ENCODE peak calls at places on chromosomes 2 and 18, in ten cellular contexts. G, K, L, S, C, E, Z, H, D and B are unnamed samples.

GRCh38 chr2:36371963-36372391 is 16.4 kb downstream of the CRIM1 start:
- DNase-seq in G (no peak), K (peak), L (peak), S (peak), C (peak), E (no peak), Z (no peak), H (no peak), D (peak), B (no peak)

GRCh38 chr2:32068-32467 is 14.2 kb downstream of the FAM110C start:
- DNase-seq in G (no peak), K (no peak), L (no peak), S (no peak), C (no peak), E (no peak), Z (no peak), H (no peak), D (no peak), B (no peak)

GRCh38 chr18:12944724-12945123 is 3.1 kb upstream of the SEH1L start:
- DNase-seq in G (no peak), K (no peak), L (no peak), S (peak), C (no peak), E (no peak), Z (no peak), H (no peak), D (no peak), B (no peak)

GRCh38 chr2:59076079-59076619 is 835.0 kb upstream of the FANCL start:
- DNase-seq in G (no peak), K (no peak), L (no peak), S (no peak), C (no peak), E (no peak), Z (no peak), H (no peak), D (no peak), B (no peak)

GRCh38 chr2:230793573-230794359 is 71.0 kb upstream of the ITM2C start:
- DNase-seq in G (no peak), K (peak), L (peak), S (peak), C (peak), E (no peak), Z (peak), H (no peak), D (peak), B (no peak)

GRCh38 chr2:29323301-29323700 is 208.1 kb downstream of the CLIP4 start:
- DNase-seq in G (no peak), K (no peak), L (no peak), S (no peak), C (no peak), E (no peak), Z (no peak), H (no peak), D (no peak), B (no peak)

GRCh38 chr2:76193098-76193497 is 482.4 kb upstream of the GCFC2 start:
- DNase-seq in G (no peak), K (no peak), L (no peak), S (no peak), C (no peak), E (no peak), Z (no peak), H (no peak), D (no peak), B (no peak)

GRCh38 chr18:74303936-74304335 is 11.7 kb upstream of the C18orf63 start:
- DNase-seq in G (no peak), K (no peak), L (no peak), S (no peak), C (no peak), E (no peak), Z (no peak), H (no peak), D (peak), B (no peak)

GRCh38 chr18:79567481-79568147 is 112.0 kb upstream of the CTDP1 start:
- DNase-seq in G (no peak), K (peak), L (peak), S (peak), C (peak), E (peak), Z (no peak), H (no peak), D (peak), B (no peak)

GRCh38 chr2:200786423-200786822 is 25.3 kb upstream of the BZW1 start:
- DNase-seq in G (no peak), K (no peak), L (peak), S (peak), C (no peak), E (no peak), Z (no peak), H (no peak), D (peak), B (no peak)

GRCh38 chr2:156434461-156435291 is 1.5 kb upstream of the GPD2 start:
- DNase-seq in G (no peak), K (no peak), L (no peak), S (peak), C (no peak), E (no peak), Z (no peak), H (no peak), D (peak), B (no peak)

GRCh38 chr18:35776481-35776880 is 194.9 kb downstream of the GALNT1 start:
- DNase-seq in G (no peak), K (no peak), L (no peak), S (no peak), C (no peak), E (no peak), Z (no peak), H (no peak), D (no peak), B (no peak)

GRCh38 chr2:212709287-212709686 is 170.7 kb upstream of the ERBB4 start:
- DNase-seq in G (no peak), K (no peak), L (no peak), S (no peak), C (no peak), E (no peak), Z (no peak), H (no peak), D (peak), B (no peak)

GRCh38 chr2:100563407-100564247 is 834 bp downstream of the PDCL3 start:
- DNase-seq in G (no peak), K (no peak), L (no peak), S (no peak), C (no peak), E (peak), Z (no peak), H (no peak), D (no peak), B (no peak)

GRCh38 chr2:105186967-105187498 is 54.5 kb upstream of the GPR45 start:
- DNase-seq in G (no peak), K (no peak), L (no peak), S (no peak), C (no peak), E (no peak), Z (no peak), H (no peak), D (no peak), B (no peak)

GRCh38 chr2:121135168-121135853 is 149.7 kb downstream of the TFCP2L1 start:
- DNase-seq in G (no peak), K (no peak), L (no peak), S (peak), C (no peak), E (no peak), Z (no peak), H (no peak), D (no peak), B (no peak)

GRCh38 chr2:128535928-128536327 is 217.3 kb upstream of the HS6ST1 start:
- DNase-seq in G (no peak), K (peak), L (peak), S (peak), C (peak), E (no peak), Z (no peak), H (no peak), D (peak), B (no peak)

GRCh38 chr2:2694751-2695150 is 363.7 kb upstream of the MYT1L start:
- DNase-seq in G (no peak), K (no peak), L (no peak), S (no peak), C (no peak), E (no peak), Z (no peak), H (no peak), D (no peak), B (no peak)

GRCh38 chr18:22109535-22109934 is 59.9 kb upstream of the GATA6 start:
- DNase-seq in G (no peak), K (no peak), L (no peak), S (no peak), C (no peak), E (no peak), Z (no peak), H (no peak), D (no peak), B (no peak)

GRCh38 chr18:74286106-74286856 is 5.5 kb downstream of the CYB5A start:
- DNase-seq in G (no peak), K (no peak), L (no peak), S (peak), C (no peak), E (no peak), Z (no peak), H (no peak), D (peak), B (no peak)

GRCh38 chr2:238978507-238978906 is 130.6 kb downstream of the TWIST2 start:
- DNase-seq in G (no peak), K (no peak), L (no peak), S (no peak), C (no peak), E (no peak), Z (no peak), H (no peak), D (no peak), B (no peak)

GRCh38 chr2:107303964-107304363 is 418.0 kb upstream of the ST6GAL2 start:
- DNase-seq in G (no peak), K (no peak), L (no peak), S (peak), C (no peak), E (no peak), Z (no peak), H (peak), D (no peak), B (no peak)

GRCh38 chr18:74488354-74488753 is 7.8 kb upstream of the CNDP2 start:
- DNase-seq in G (no peak), K (no peak), L (no peak), S (no peak), C (no peak), E (no peak), Z (no peak), H (no peak), D (no peak), B (no peak)

GRCh38 chr2:207561386-207562080 is 31.8 kb downstream of the CREB1 start:
- DNase-seq in G (no peak), K (no peak), L (no peak), S (no peak), C (no peak), E (no peak), Z (no peak), H (no peak), D (peak), B (no peak)

GRCh38 chr2:174333502-174334277 is 1.1 kb upstream of the SP9 start:
- DNase-seq in G (no peak), K (no peak), L (no peak), S (no peak), C (no peak), E (peak), Z (no peak), H (no peak), D (no peak), B (no peak)

GRCh38 chr2:195636890-195637289 is 20.1 kb upstream of the SLC39A10 start:
- DNase-seq in G (no peak), K (no peak), L (no peak), S (no peak), C (no peak), E (no peak), Z (no peak), H (no peak), D (peak), B (no peak)

GRCh38 chr2:141611981-141612380 is 518.8 kb downstream of the LRP1B start:
- DNase-seq in G (no peak), K (peak), L (peak), S (peak), C (no peak), E (no peak), Z (no peak), H (no peak), D (peak), B (no peak)

GRCh38 chr2:100821255-100821912 is 1.4 kb downstream of the NPAS2 start:
- DNase-seq in G (no peak), K (no peak), L (no peak), S (peak), C (no peak), E (no peak), Z (no peak), H (no peak), D (no peak), B (no peak)

GRCh38 chr2:128277961-128278681 is 40.5 kb downstream of the HS6ST1 start:
- DNase-seq in G (peak), K (no peak), L (no peak), S (no peak), C (no peak), E (no peak), Z (no peak), H (no peak), D (no peak), B (no peak)

GRCh38 chr2:220664272-220665107 is 907.6 kb downstream of the EPHA4 start:
- DNase-seq in G (no peak), K (peak), L (peak), S (peak), C (no peak), E (no peak), Z (no peak), H (no peak), D (peak), B (no peak)

GRCh38 chr2:52658598-52658997 is 1109.0 kb upstream of the CHAC2 start:
- DNase-seq in G (no peak), K (peak), L (no peak), S (peak), C (peak), E (no peak), Z (no peak), H (no peak), D (peak), B (no peak)

DNA sequence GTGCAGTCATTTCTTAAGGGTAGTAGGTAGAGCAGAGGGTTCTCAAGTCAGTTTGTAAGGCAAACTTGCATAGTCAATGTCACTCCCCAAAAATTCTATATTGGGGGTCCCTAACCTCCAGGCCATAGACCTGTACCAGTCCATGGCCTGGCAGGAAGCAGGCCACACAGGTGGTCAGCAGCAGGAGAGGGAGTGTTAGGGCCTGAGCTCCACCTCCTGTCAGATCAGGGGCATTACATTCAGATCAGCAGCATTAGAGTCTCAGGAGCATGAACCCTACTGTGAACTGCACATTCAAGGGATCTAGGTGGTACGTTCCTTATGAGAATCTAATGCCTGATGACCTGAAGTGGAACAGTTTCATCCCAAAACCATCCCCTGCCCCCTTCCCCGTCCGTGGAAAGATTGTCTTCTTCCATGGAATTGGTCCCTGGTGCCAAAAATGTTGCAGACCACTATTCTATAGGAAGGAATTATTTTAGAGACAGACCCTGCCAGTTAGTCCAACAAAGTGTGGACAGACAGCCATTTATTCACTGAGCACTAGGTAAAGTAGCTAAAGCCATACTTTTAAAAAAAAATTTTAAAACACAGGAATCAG is 6.7 kb downstream of the COA5 start:
- DNase-seq in G (no peak), K (no peak), L (no peak), S (peak), C (no peak), E (peak), Z (peak), H (peak), D (peak), B (no peak)
- TF ChIP-seq CTCF in G (no peak), K (peak), L (peak), S (peak), C (peak), E (peak), Z (peak), H (peak), D (peak), B (peak)

DNA sequence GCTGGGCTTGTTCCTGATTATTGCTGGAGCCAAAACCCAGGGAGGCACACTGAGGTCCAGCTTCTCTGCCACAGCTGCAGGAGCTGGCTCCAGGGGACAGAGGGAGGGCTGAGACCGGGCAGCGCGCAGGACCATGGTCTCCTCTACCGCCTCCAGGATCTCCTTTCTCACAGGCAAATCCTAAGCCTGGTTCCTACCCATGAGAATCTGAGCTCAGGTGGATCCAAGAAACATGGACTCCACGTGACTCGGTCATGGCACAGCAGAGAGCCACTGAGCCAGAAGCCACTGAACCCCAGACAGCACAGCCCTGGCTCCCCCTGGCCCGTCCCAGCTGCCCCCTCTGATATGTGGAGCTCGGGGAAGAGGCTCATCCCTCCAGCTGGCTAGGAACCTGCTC is 653.4 kb upstream of the ID2 start:
- DNase-seq in G (no peak), K (no peak), L (no peak), S (no peak), C (no peak), E (no peak), Z (no peak), H (no peak), D (no peak), B (no peak)
- TF ChIP-seq CTCF in G (no peak), K (no peak), L (no peak), S (no peak), C (no peak), E (no peak), Z (no peak), H (no peak), D (no peak), B (no peak)

DNA sequence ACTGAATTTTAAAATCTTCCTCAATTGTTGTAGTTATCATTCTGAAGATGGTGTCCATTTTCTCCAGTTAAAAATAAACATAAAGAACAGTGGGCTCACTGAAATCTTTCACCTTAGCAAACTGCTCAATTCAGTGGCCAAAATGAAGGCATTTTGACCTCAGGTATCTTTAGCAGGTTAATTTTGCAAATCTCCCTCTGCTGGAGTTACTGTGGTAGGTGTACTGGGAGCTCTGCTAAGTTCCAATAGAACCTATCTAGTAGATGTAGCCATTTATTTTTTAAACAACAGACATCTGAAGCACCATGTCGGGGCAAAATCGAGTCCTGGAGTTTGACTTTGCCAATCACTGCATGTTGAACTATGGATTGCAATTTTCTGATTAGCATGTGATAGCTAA is 177.1 kb downstream of the IRS1 start:
- DNase-seq in G (no peak), K (no peak), L (no peak), S (peak), C (no peak), E (no peak), Z (no peak), H (no peak), D (no peak), B (no peak)
- TF ChIP-seq CTCF in G (no peak), K (peak), L (no peak), S (peak), C (no peak), E (no peak), Z (peak), H (no peak), D (no peak), B (peak)

GRCh38 chr18:46418657-46419260 is 238.3 kb downstream of the LOXHD1 start:
- DNase-seq in G (no peak), K (no peak), L (no peak), S (no peak), C (no peak), E (no peak), Z (no peak), H (no peak), D (no peak), B (no peak)
- TF ChIP-seq CTCF in G (no peak), K (no peak), L (no peak), S (no peak), C (no peak), E (no peak), Z (no peak), H (no peak), D (no peak), B (no peak)

GRCh38 chr2:65320042-65320711 is 92.5 kb downstream of the ACTR2 start:
- DNase-seq in G (no peak), K (peak), L (peak), S (peak), C (peak), E (no peak), Z (peak), H (no peak), D (peak), B (no peak)
- TF ChIP-seq CTCF in G (no peak), K (peak), L (peak), S (peak), C (peak), E (no peak), Z (peak), H (peak), D (peak), B (peak)

DNA sequence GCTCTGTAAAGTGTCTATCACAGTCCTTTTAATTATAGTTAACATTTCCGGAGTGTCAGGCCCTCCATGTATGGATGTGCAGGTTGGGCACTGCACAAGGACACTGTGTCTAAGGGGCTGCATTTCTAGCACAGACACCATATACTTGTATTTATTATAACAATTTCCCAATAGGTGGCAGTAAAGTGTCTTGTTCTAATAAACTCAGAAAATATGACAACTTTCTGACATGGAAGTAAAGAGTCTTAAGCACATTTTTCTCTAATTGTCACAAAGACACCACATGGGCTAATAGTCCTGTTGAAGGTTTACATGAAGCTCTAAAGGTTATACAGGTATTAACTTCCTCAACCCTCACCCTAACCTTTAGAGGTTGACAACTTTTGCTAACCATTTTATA is 156.6 kb downstream of the DYSF start:
- DNase-seq in G (no peak), K (no peak), L (no peak), S (peak), C (peak), E (no peak), Z (no peak), H (peak), D (peak), B (no peak)
- TF ChIP-seq CTCF in G (no peak), K (peak), L (no peak), S (peak), C (peak), E (no peak), Z (peak), H (peak), D (peak), B (no peak)

GRCh38 chr18:67845035-67845434 is 328.5 kb upstream of the DSEL start:
- DNase-seq in G (no peak), K (no peak), L (no peak), S (peak), C (no peak), E (no peak), Z (no peak), H (no peak), D (no peak), B (no peak)
- TF ChIP-seq CTCF in G (no peak), K (no peak), L (no peak), S (peak), C (no peak), E (no peak), Z (no peak), H (no peak), D (no peak), B (no peak)

GRCh38 chr2:10792660-10793400 is 19.8 kb downstream of the PDIA6 start:
- DNase-seq in G (no peak), K (no peak), L (no peak), S (no peak), C (no peak), E (no peak), Z (no peak), H (no peak), D (no peak), B (no peak)
- TF ChIP-seq CTCF in G (no peak), K (no peak), L (no peak), S (no peak), C (no peak), E (no peak), Z (no peak), H (peak), D (no peak), B (no peak)

DNA sequence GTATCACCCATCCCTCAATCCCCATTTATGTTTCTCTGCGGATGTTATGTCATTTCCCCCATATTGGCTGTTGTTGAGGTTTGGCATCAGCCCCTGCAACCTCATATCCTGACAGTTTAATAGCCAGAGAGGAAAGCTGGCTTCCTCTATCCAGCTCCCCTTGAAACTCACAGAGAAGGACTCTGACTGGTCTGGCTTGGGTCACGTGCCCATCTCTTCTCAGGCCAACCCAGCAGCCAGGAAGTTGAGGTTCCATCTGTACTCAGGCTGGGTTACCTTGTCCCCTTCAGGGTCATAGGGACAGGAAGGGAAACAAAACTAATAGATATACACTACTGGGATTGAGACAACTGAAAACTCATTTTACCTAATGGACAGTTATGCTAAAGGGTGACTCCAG is 148.0 kb upstream of the SLC14A2 start:
- DNase-seq in G (no peak), K (no peak), L (no peak), S (no peak), C (no peak), E (no peak), Z (no peak), H (no peak), D (no peak), B (no peak)
- TF ChIP-seq CTCF in G (no peak), K (no peak), L (no peak), S (no peak), C (no peak), E (no peak), Z (no peak), H (no peak), D (no peak), B (no peak)